ENCODE peak calls at places on chromosomes 5 and 9, in four cellular contexts. I is B cell, J is fibroblast of lung, U is astrocyte of the spinal cord. E is an unnamed sample.
A peak's percentile ranks its signal among the peaks of the same experiment; 100 is the strongest.

GRCh38 chr5:34676409-34676808 is 20.3 kb downstream of the RAI14 start:
- DNase-seq in I (no peak), J (peak; percentile 80), U (no peak), E (no peak)

GRCh38 chr5:74639538-74640449 is 734 bp downstream of the ENC1 start:
- DNase-seq in I (peak; percentile 49), J (no peak), U (no peak), E (peak; percentile 46)

GRCh38 chr5:59760798-59761348 is 132.7 kb downstream of the PDE4D start:
- DNase-seq in I (no peak), J (peak; percentile 75), U (peak; percentile 78), E (peak; percentile 81)

GRCh38 chr9:115553082-115553481 is 435.1 kb upstream of the TNC start:
- DNase-seq in I (no peak), J (peak; percentile 17), U (no peak), E (no peak)

GRCh38 chr5:24188196-24188595 is 456.6 kb downstream of the CDH10 start:
- DNase-seq in I (no peak), J (peak; percentile 30), U (no peak), E (no peak)

GRCh38 chr9:88460583-88461332 is 72.5 kb downstream of the SPIN1 start:
- DNase-seq in I (no peak), J (peak; percentile 64), U (no peak), E (no peak)

GRCh38 chr5:177095088-177095669 is 8.5 kb downstream of the FGFR4 start:
- DNase-seq in I (no peak), J (no peak), U (no peak), E (no peak)

GRCh38 chr9:135213566-135213965 is 126.1 kb downstream of the OLFM1 start:
- DNase-seq in I (no peak), J (no peak), U (no peak), E (no peak)

GRCh38 chr9:112575107-112575506 is 88.5 kb downstream of the KIAA1958 start:
- DNase-seq in I (no peak), J (no peak), U (no peak), E (no peak)

GRCh38 chr9:124322618-124323432 is 65.1 kb downstream of the NEK6 start:
- DNase-seq in I (no peak), J (no peak), U (no peak), E (peak; percentile 92)

GRCh38 chr9:121055642-121056143 is 5.6 kb upstream of the C5 start:
- DNase-seq in I (no peak), J (no peak), U (no peak), E (peak; percentile 20)
- TF ChIP-seq CTCF in I (peak; percentile 31), J (peak; percentile 44), U (peak; percentile 50), E (peak; percentile 61)

DNA sequence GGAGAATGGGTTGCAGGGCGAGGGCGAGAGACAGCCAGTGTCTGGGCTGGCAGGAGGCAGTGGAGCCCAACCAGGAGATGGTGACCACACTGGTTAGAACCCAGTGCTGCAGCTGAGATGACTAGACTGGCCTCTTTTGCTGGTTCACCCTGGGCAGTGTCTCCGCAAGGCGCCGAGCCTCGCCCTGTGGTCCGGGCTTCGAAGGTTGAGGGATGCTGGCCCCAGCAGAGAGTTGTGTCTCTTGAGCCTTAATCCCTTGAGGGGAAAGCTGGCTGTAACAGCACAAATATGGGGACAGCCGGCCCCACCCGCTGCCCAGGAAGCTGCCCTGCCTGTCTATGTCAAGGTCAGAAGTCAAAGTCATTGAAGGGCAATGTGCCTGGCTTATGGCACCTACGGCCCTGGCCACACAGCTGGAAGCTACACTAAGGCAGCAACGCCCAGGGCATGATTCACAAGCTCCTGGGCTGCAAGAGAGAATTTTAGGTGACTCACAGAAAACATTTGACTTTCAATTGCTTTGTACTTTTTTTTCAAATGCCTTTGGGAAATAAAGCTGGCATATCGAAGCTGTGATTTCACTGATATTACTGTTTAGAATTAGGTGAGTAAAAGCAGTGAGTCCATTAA is 33.3 kb downstream of the NKX2-5 start:
- DNase-seq in I (no peak), J (peak; percentile 80), U (peak; percentile 78), E (peak; percentile 37)
- TF ChIP-seq CTCF in I (no peak), J (no peak), U (no peak), E (no peak)

GRCh38 chr5:16740476-16740875 is 123.7 kb upstream of the RETREG1 start:
- DNase-seq in I (no peak), J (no peak), U (no peak), E (no peak)

GRCh38 chr5:16742938-16743337 is 126.1 kb upstream of the RETREG1 start:
- DNase-seq in I (no peak), J (peak; percentile 54), U (peak; percentile 38), E (peak; percentile 33)

GRCh38 chr5:16740046-16740445 is 123.2 kb upstream of the RETREG1 start:
- DNase-seq in I (no peak), J (no peak), U (no peak), E (no peak)

GRCh38 chr5:16737620-16738364 is 121.0 kb upstream of the RETREG1 start:
- DNase-seq in I (no peak), J (no peak), U (peak; percentile 6), E (peak; percentile 22)

GRCh38 chr5:16741007-16741406 is 124.2 kb upstream of the RETREG1 start:
- DNase-seq in I (no peak), J (peak; percentile 41), U (peak; percentile 14), E (peak; percentile 93)
- TF ChIP-seq CTCF in I (no peak), J (peak; percentile 21), U (no peak), E (no peak)

GRCh38 chr9:91755761-91756638 is 194.0 kb downstream of the ROR2 start:
- DNase-seq in I (no peak), J (no peak), U (no peak), E (no peak)

GRCh38 chr9:91757802-91758201 is 192.2 kb downstream of the ROR2 start:
- DNase-seq in I (no peak), J (no peak), U (no peak), E (no peak)

GRCh38 chr9:91760906-91761305 is 189.1 kb downstream of the ROR2 start:
- DNase-seq in I (no peak), J (no peak), U (no peak), E (no peak)

GRCh38 chr9:91761362-91761761 is 188.7 kb downstream of the ROR2 start:
- DNase-seq in I (no peak), J (no peak), U (no peak), E (no peak)

GRCh38 chr9:91758491-91758981 is 191.5 kb downstream of the ROR2 start:
- DNase-seq in I (no peak), J (peak; percentile 36), U (peak; percentile 33), E (peak; percentile 78)
- TF ChIP-seq CTCF in I (peak; percentile 32), J (peak; percentile 85), U (peak; percentile 80), E (peak; percentile 93)

DNA sequence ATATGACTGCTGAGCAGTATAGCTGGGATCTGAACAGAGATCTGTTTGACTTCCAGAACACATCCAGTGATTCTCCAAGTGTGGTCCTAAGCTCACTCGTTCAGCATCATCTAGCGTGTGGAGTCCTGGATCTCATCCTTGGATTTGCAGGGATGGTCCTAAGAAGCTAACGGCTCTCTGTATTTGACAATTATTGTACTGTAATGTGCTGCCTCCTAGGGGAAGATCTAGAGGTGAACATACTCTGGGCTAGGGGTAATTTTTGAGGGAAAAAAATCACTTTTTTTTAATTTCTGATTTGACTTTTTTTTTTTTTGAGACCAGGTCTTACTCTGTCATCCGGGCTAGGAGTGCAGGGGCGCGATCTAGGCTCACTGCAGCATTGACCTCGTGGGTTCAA is 1.5 kb downstream of the SLC26A2 start:
- DNase-seq in I (no peak), J (peak; percentile 52), U (peak; percentile 71), E (peak; percentile 71)
- TF ChIP-seq CTCF in I (peak; percentile 5), J (peak; percentile 74), U (peak; percentile 65), E (peak; percentile 71)

DNA sequence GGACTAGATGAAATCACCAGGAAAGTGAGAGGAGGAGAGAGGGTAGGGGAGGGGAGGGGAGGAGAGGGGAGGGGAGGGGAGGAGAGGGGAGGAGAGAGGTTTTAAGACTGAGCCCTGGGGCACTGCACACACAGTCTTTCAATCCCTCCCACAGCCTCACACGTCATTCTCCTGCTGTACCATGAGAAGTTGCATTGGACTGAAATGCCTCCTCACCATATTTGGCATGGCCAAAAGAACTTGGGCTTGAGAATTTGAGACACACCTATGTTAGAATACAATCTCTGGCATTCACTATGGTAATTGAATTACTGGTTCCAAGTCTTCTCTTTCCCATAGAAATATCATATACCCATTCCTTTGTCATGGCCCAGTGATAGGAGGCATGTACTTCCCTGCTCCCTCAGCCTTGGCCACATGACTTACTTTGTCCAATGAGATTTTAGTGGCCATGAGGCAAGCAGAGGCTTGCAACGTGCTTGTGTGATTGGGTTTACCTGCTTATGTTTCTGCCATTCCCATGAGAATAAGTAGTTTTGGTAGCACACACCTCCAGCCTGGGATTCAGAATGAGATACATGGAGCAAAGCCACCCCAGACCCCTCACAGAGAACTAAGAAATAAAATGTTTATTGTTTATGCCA is 133.3 kb upstream of the SMARCA2 start:
- DNase-seq in I (no peak), J (no peak), U (no peak), E (no peak)
- TF ChIP-seq CTCF in I (no peak), J (no peak), U (no peak), E (no peak)

GRCh38 chr5:125928663-125929062 is 494.5 kb upstream of the GRAMD2B start:
- DNase-seq in I (no peak), J (peak; percentile 50), U (no peak), E (no peak)

DNA sequence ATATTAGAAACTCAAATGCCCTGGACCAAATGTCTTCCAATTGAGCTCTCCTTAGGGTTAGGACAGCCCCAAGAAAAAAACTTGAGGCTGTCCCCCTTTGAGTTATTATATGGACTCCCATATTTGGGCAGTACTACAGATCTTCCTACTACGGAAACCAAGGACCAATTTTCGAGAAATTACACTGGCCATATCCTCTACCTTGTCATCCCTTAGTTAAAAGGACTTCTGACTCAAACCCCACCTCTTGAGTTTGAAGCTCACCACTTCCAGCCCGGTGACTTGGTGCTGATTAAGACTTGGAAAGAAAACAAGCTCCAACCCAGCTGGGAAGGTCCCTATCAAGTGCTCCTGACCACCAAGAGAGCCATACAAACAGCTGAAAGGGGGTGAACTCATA is 497.0 kb upstream of the GRAMD2B start:
- DNase-seq in I (no peak), J (no peak), U (no peak), E (no peak)
- TF ChIP-seq CTCF in I (no peak), J (no peak), U (no peak), E (no peak)

GRCh38 chr9:128764361-128764760 is 7.4 kb downstream of the ZER1 start:
- DNase-seq in I (no peak), J (no peak), U (no peak), E (no peak)
- TF ChIP-seq CTCF in I (no peak), J (no peak), U (no peak), E (no peak)

GRCh38 chr5:93281980-93282772 is 298.8 kb downstream of the NR2F1-AS1 start:
- DNase-seq in I (no peak), J (no peak), U (no peak), E (peak; percentile 45)
- TF ChIP-seq CTCF in I (no peak), J (no peak), U (no peak), E (no peak)